ENCODE peak calls at places on chromosomes 4 and X, in six cellular contexts. W is nephron progenitor cell, Z is iPS DF 6.9, J is retina, P is heart right ventricle, T is mesenchymal stem cell. A is an unnamed sample.

GRCh38 chrX:68829594-68830485 is 1.0 kb downstream of the EFNB1 start:
- DNase-seq in J (no peak), P (no peak), Z (no peak), T (peak; percentile 46), W (no peak), A (no peak)

GRCh38 chr4:109760682-109761081 is 30.8 kb upstream of the PLA2G12A start:
- DNase-seq in P (no peak), J (no peak), Z (no peak), T (no peak), W (no peak), A (no peak)

GRCh38 chrX:129642641-129643040 is 12.1 kb downstream of the APLN start:
- DNase-seq in P (no peak), J (no peak), W (no peak), T (peak; percentile 6), Z (no peak), A (no peak)

GRCh38 chr4:111991797-111992196 is 153.5 kb upstream of the FAM241A start:
- DNase-seq in W (no peak), J (no peak), T (peak; percentile 94), Z (no peak), P (no peak), A (no peak)

GRCh38 chrX:153411255-153411987 is at the start of gene ZFP92:
- DNase-seq in P (no peak), J (no peak), W (peak; percentile 39), Z (no peak), T (peak; percentile 14), A (no peak)

GRCh38 chrX:136856050-136856449 is 24.5 kb downstream of the RBMX start:
- DNase-seq in Z (no peak), W (no peak), P (no peak), J (no peak), T (no peak), A (no peak)

GRCh38 chr4:40848981-40849380 is 99.2 kb downstream of the NSUN7 start:
- DNase-seq in W (no peak), P (no peak), T (no peak), J (no peak), Z (no peak), A (no peak)

GRCh38 chr4:184370711-184371389 is 103.5 kb downstream of the IRF2 start:
- DNase-seq in W (no peak), J (no peak), T (no peak), Z (no peak), P (no peak), A (no peak)

GRCh38 chrX:140766024-140766611 is 56.6 kb downstream of the LINC00632 start:
- DNase-seq in Z (peak; percentile 25), P (peak; percentile 6), W (peak; percentile 59), J (peak; percentile 69), T (peak; percentile 72), A (peak; percentile 36)

GRCh38 chr4:2257361-2258001 is 4.4 kb downstream of the MXD4 start:
- DNase-seq in J (no peak), Z (no peak), W (no peak), T (no peak), P (peak; percentile 6), A (no peak)

GRCh38 chr4:13267091-13267490 is 217.0 kb downstream of the RAB28 start:
- DNase-seq in P (no peak), T (peak; percentile 73), Z (no peak), W (no peak), J (no peak), A (no peak)

GRCh38 chrX:109987884-109988283 is 15.0 kb upstream of the TMEM164 start:
- DNase-seq in P (peak; percentile 7), W (no peak), T (no peak), J (no peak), Z (no peak), A (no peak)

GRCh38 chr4:158811704-158812103 is 42.9 kb downstream of the FNIP2 start:
- DNase-seq in T (no peak), W (no peak), P (peak; percentile 44), Z (no peak), J (no peak), A (no peak)

GRCh38 chr4:188370781-188371180 is 231.5 kb downstream of the TRIML1 start:
- DNase-seq in Z (no peak), W (no peak), T (no peak), P (no peak), J (no peak), A (no peak)

GRCh38 chr4:117700111-117700892 is 334.0 kb upstream of the NDST3 start:
- DNase-seq in Z (peak; percentile 11), W (no peak), T (peak; percentile 3), J (no peak), P (no peak), A (peak; percentile 6)

GRCh38 chrX:88603237-88603636 is 143.8 kb upstream of the CPXCR1 start:
- DNase-seq in J (no peak), Z (no peak), P (no peak), T (no peak), W (no peak), A (no peak)

GRCh38 chr4:97216031-97216430 is 927.2 kb downstream of the STPG2 start:
- DNase-seq in T (no peak), P (no peak), J (no peak), Z (no peak), W (no peak), A (no peak)

GRCh38 chr4:7581477-7581876 is 146.7 kb upstream of the PSAPL1 start:
- DNase-seq in W (peak; percentile 92), P (peak; percentile 13), J (no peak), Z (peak; percentile 48), T (peak; percentile 13), A (peak; percentile 2)

GRCh38 chrX:37425370-37425769 is 76.2 kb downstream of the PRRG1 start:
- DNase-seq in W (no peak), T (peak; percentile 23), P (no peak), Z (no peak), J (no peak), A (no peak)

GRCh38 chr4:6085943-6086628 is 67.9 kb upstream of the C4orf50 start:
- DNase-seq in J (no peak), T (no peak), Z (no peak), W (no peak), P (no peak), A (no peak)

GRCh38 chr4:2939383-2940243 is 23.6 kb downstream of the NOP14 start:
- DNase-seq in T (no peak), J (no peak), Z (no peak), P (no peak), W (no peak), A (no peak)

GRCh38 chr4:52852041-52852440 is 10.1 kb upstream of the RASL11B start:
- DNase-seq in W (no peak), P (no peak), T (no peak), Z (no peak), J (no peak), A (no peak)

GRCh38 chr4:851701-852430 is 25.9 kb upstream of the CPLX1 start:
- DNase-seq in P (no peak), W (no peak), Z (no peak), T (no peak), J (no peak), A (no peak)

GRCh38 chrX:97616883-97617510 is 733.3 kb downstream of the RPA4 start:
- DNase-seq in T (peak; percentile 65), W (no peak), J (no peak), Z (no peak), P (no peak), A (no peak)

GRCh38 chr4:147312376-147313046 is 168.4 kb upstream of the EDNRA start:
- DNase-seq in P (no peak), T (peak; percentile 78), J (no peak), Z (no peak), W (no peak), A (no peak)

GRCh38 chrX:46703980-46704379 is 54.9 kb downstream of the SLC9A7 start:
- DNase-seq in T (no peak), P (no peak), W (no peak), Z (no peak), J (no peak), A (no peak)

GRCh38 chr4:172650758-172651495 is 517.7 kb upstream of the GALNT7 start:
- DNase-seq in W (no peak), T (no peak), Z (no peak), P (no peak), J (no peak), A (no peak)

GRCh38 chr4:172892300-172892699 is 276.3 kb upstream of the GALNT7 start:
- DNase-seq in W (no peak), T (peak; percentile 5), Z (peak; percentile 20), P (no peak), J (no peak), A (no peak)

GRCh38 chr4:120348521-120348920 is 281.9 kb upstream of the MAD2L1 start:
- DNase-seq in Z (no peak), T (no peak), W (no peak), J (no peak), P (no peak), A (no peak)

GRCh38 chr4:78056265-78057129 is 626 bp upstream of the FRAS1 start:
- DNase-seq in J (peak; percentile 88), T (peak; percentile 64), P (peak; percentile 84), Z (peak; percentile 63), W (peak; percentile 71), A (peak; percentile 91)

GRCh38 chr4:55087016-55087929 is 38.1 kb downstream of the KDR start:
- DNase-seq in P (no peak), W (no peak), T (no peak), J (no peak), Z (no peak), A (no peak)

GRCh38 chr4:112523008-112523440 is 7.0 kb upstream of the NEUROG2 start:
- DNase-seq in Z (no peak), W (peak; percentile 67), P (no peak), T (peak; percentile 33), J (peak; percentile 81), A (peak; percentile 61)

GRCh38 chrX:47047989-47048388 is 30.3 kb upstream of the RGN start:
- DNase-seq in T (peak; percentile 0), W (no peak), Z (no peak), J (no peak), P (no peak), A (no peak)

GRCh38 chr4:18075823-18076433 is 54.4 kb upstream of the LCORL start:
- DNase-seq in W (no peak), Z (peak; percentile 29), T (no peak), J (no peak), P (peak; percentile 45), A (peak; percentile 47)

GRCh38 chrX:40100141-40100536 is 2.4 kb upstream of the BCOR start:
- DNase-seq in P (no peak), W (no peak), J (peak; percentile 45), T (peak; percentile 62), Z (no peak), A (no peak)

GRCh38 chr4:4427478-4427870 is 40.6 kb downstream of the NSG1 start:
- DNase-seq in T (no peak), W (no peak), J (no peak), P (no peak), Z (no peak), A (no peak)